ENCODE peak calls at places on chromosomes 11 and 22, in six cellular contexts. M is upper lobe of left lung, G is A549, X is HepG2, C is K562, E is GM12878. S is an unnamed sample.

GRCh38 chr11:130609121-130610035 is 160.9 kb downstream of the ADAMTS15 start:
- ATAC-seq in M (peak; percentile 93), G (peak; percentile 60), X (no peak), C (peak; percentile 90), E (peak; percentile 68), S (peak; percentile 89)

GRCh38 chr11:119147604-119148333 is 1.1 kb upstream of the ABCG4 start:
- ATAC-seq in M (no peak), G (no peak), X (no peak), C (no peak), E (peak; percentile 23), S (no peak)

GRCh38 chr22:42889290-42889689 is 32.2 kb upstream of the ARFGAP3 start:
- ATAC-seq in M (peak; percentile 60), G (no peak), X (no peak), C (no peak), E (peak; percentile 90), S (no peak)

GRCh38 chr11:134592391-134592990 is 180.4 kb upstream of the B3GAT1 start:
- ATAC-seq in M (no peak), G (peak; percentile 54), X (peak; percentile 85), C (peak; percentile 90), E (peak; percentile 86), S (no peak)

GRCh38 chr11:114078423-114078822 is 18.9 kb downstream of the ZBTB16 start:
- ATAC-seq in M (no peak), G (no peak), X (peak; percentile 62), C (no peak), E (no peak), S (no peak)

GRCh38 chr22:48316245-48316875 is 1511.3 kb downstream of the BRD1 start:
- ATAC-seq in M (no peak), G (peak; percentile 21), X (no peak), C (no peak), E (no peak), S (no peak)

GRCh38 chr11:69209936-69210659 is 54.4 kb downstream of the SMIM38 start:
- ATAC-seq in M (no peak), G (peak; percentile 52), X (peak; percentile 57), C (peak; percentile 88), E (peak; percentile 41), S (no peak)

GRCh38 chr11:8080674-8081590 is at the start of gene TUB:
- ATAC-seq in M (peak; percentile 76), G (peak; percentile 78), X (peak; percentile 61), C (no peak), E (no peak), S (peak; percentile 58)

GRCh38 chr11:116454020-116454645 is 318.7 kb downstream of the BUD13 start:
- ATAC-seq in M (peak; percentile 42), G (peak; percentile 70), X (peak; percentile 87), C (peak; percentile 80), E (peak; percentile 80), S (no peak)

GRCh38 chr11:88402192-88402715 is 64.7 kb upstream of the CTSC start:
- ATAC-seq in M (peak; percentile 70), G (peak; percentile 70), X (no peak), C (no peak), E (no peak), S (peak; percentile 38)

GRCh38 chr11:32704261-32704660 is 90.2 kb downstream of the CCDC73 start:
- ATAC-seq in M (no peak), G (no peak), X (no peak), C (no peak), E (no peak), S (no peak)

GRCh38 chr11:74870485-74870884 is 78.4 kb downstream of the XRRA1 start:
- ATAC-seq in M (no peak), G (peak; percentile 93), X (peak; percentile 79), C (peak; percentile 82), E (peak; percentile 83), S (no peak)

GRCh38 chr11:3947084-3947483 is 91.6 kb downstream of the STIM1 start:
- ATAC-seq in M (peak; percentile 53), G (no peak), X (no peak), C (no peak), E (peak; percentile 78), S (peak; percentile 73)

GRCh38 chr11:103805688-103806009 is 230.8 kb upstream of the DDI1 start:
- ATAC-seq in M (no peak), G (peak; percentile 77), X (no peak), C (no peak), E (no peak), S (no peak)

GRCh38 chr11:69436041-69436982 is 45.2 kb upstream of the LINC01488 start:
- ATAC-seq in M (no peak), G (no peak), X (no peak), C (peak; percentile 66), E (no peak), S (no peak)

GRCh38 chr11:10305262-10305963 is 540 bp downstream of the ADM start:
- ATAC-seq in M (peak; percentile 9), G (peak; percentile 7), X (peak; percentile 39), C (no peak), E (no peak), S (no peak)

GRCh38 chr11:74650498-74650897 is 58.1 kb downstream of the POLD3 start:
- ATAC-seq in M (peak; percentile 92), G (no peak), X (no peak), C (no peak), E (no peak), S (peak; percentile 81)

GRCh38 chr22:45008853-45009751 is 703 bp downstream of the PHF21B start:
- ATAC-seq in M (no peak), G (peak; percentile 66), X (peak; percentile 32), C (no peak), E (no peak), S (no peak)

GRCh38 chr11:131511794-131512193 is 141.4 kb downstream of the NTM start:
- ATAC-seq in M (peak; percentile 61), G (peak; percentile 72), X (peak; percentile 92), C (peak; percentile 90), E (peak; percentile 80), S (no peak)

GRCh38 chr11:44456544-44457270 is 108.8 kb upstream of the CD82 start:
- ATAC-seq in M (no peak), G (peak; percentile 96), X (peak; percentile 87), C (no peak), E (peak; percentile 54), S (no peak)

GRCh38 chr11:73085189-73085875 is 56.8 kb downstream of the FCHSD2 start:
- ATAC-seq in M (peak; percentile 49), G (peak; percentile 35), X (no peak), C (no peak), E (peak; percentile 54), S (no peak)

GRCh38 chr22:44721206-44721605 is 19.2 kb downstream of the PRR5 start:
- ATAC-seq in M (no peak), G (peak; percentile 50), X (no peak), C (peak; percentile 70), E (no peak), S (no peak)

GRCh38 chr11:63897459-63898156 is 19.4 kb downstream of the RCOR2 start:
- ATAC-seq in M (no peak), G (no peak), X (no peak), C (no peak), E (no peak), S (no peak)

GRCh38 chr22:23256986-23257888 is 76.9 kb downstream of the BCR start:
- ATAC-seq in M (peak; percentile 91), G (no peak), X (no peak), C (no peak), E (no peak), S (peak; percentile 93)
- TF ChIP-seq EP300 in M (no peak), G (no peak), X (no peak), C (no peak), E (no peak), S (no peak)

DNA sequence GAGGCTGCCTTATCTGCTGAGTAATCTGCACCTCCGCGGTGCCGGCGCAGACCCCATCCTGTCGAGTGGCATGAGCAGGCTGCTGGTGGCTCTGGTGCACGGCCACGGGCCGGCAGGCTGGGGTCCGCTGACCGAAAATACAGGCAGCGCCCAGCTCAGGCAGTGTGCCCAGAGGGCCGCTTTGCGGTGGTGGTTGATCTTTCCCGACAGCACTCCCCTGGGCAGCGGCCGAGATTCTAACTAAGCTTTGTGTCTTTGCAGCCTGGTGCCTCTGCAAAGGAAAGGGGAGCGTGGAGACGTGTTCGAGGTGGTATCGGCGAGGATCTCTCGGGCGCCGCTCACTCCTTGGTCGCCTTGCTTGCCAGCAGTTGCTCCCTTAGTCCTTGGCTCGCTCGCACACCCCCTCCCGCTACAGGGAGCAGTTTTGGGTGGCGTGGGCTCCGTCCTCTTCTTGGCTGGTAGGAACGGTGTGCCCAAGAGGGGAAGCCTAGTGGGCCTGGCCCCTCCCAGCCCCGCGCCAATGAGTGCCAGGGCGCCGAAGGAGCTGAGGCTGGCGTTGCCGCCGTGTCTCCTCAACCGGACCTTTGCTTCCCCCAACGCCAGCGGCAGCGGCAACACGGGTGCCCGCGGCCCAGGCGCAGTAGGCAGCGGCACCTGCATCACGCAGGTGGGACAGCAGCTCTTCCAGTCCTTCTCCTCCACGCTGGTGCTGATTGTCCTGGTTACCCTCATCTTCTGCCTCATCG is 1.3 kb downstream of the C11orf87 start:
- ATAC-seq in M (peak; percentile 42), G (peak; percentile 73), X (peak; percentile 49), C (no peak), E (no peak), S (no peak)
- H3K4me3 ChIP-seq in M (no peak overlapping the region), G (peak overlapping the region; percentile 41), X (no peak overlapping the region), C (no peak overlapping the region), E (no peak overlapping the region), S (no peak overlapping the region)

DNA sequence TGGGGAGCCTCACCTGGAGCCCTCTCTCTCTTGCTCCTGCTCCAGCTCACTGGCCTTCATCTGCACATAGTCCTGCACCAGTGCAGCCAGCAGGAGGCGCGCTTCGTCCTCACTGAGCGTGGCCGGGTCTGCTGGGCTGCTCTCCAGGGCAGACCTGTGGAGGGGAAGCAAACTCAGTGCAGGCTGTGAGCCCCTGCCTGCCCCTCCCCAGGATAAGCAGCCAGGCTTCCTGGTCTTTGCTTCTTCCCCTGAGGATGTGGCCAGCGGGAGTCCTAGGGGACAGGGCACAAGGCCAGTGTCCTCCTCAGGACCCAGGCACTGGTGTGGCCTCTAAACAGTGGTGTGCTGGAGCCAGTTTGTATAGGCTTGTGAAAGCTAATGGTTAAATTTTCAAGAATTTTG is 2.2 kb downstream of the CALCA start:
- ATAC-seq in M (no peak), G (peak; percentile 91), X (peak; percentile 96), C (peak; percentile 94), E (peak; percentile 87), S (no peak)
- TF ChIP-seq EP300 in M (no peak), G (no peak), X (no peak), C (no peak), E (no peak), S (no peak)

GRCh38 chr11:35138606-35138948 is 394 bp upstream of the CD44 start:
- ATAC-seq in M (no peak), G (peak; percentile 64), X (no peak), C (no peak), E (no peak), S (no peak)

GRCh38 chr11:35139883-35140282 is 912 bp downstream of the CD44 start:
- ATAC-seq in M (peak; percentile 2), G (peak; percentile 52), X (no peak), C (no peak), E (no peak), S (peak; percentile 3)

GRCh38 chr11:35138949-35139881 is at the start of gene CD44:
- ATAC-seq in M (peak; percentile 90), G (peak; percentile 82), X (peak; percentile 51), C (peak; percentile 66), E (peak; percentile 54), S (peak; percentile 87)

GRCh38 chr11:35136311-35136710 is 2.7 kb upstream of the CD44 start:
- ATAC-seq in M (no peak), G (no peak), X (no peak), C (no peak), E (no peak), S (no peak)

DNA sequence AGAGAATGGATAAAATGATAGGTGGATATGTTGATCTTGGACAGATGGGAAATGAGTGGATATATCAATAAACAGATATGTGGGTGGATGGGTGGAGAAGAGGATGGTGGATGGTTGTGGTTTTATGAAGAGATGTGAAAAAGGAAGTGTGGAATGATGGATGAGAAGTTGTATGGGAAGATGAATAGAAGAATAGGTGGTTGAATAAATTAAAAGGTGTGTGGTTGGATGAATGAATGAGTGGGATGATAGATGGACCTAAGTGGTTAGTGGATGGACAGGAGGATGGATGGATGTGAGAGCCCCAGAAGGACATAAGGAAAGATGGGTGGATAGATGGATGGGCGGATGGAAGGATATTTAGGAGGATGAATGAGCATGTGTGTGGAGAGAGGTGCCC is 913 bp upstream of the CD44 start:
- ATAC-seq in M (no peak), G (no peak), X (no peak), C (no peak), E (no peak), S (no peak)
- H3K4me3 ChIP-seq in M (peak overlapping the region; percentile 84), G (peak overlapping the region; percentile 79), X (no peak overlapping the region), C (no peak overlapping the region), E (no peak overlapping the region), S (no peak overlapping the region)

S was measured in gastroesophageal sphincter.